ENCODE peak calls at places on chromosomes 3 and 15, in four cellular contexts. W, H, U and J are unnamed samples. For H3K4me1, the result is how much of the 10 kb centered on the place peaks cover.

GRCh38 chr3:8518138-8518537 is 16.5 kb downstream of the LMCD1 start:
- DNase-seq in W (no peak), H (no peak), U (peak), J (no peak)

GRCh38 chr3:49165771-49166751 is at the start of gene CCDC71:
- DNase-seq in W (peak), H (peak), U (peak), J (peak)

GRCh38 chr15:62809106-62809967 is 233.2 kb upstream of the TPM1 start:
- DNase-seq in W (no peak), H (peak), U (peak), J (no peak)

GRCh38 chr3:170566413-170566812 is 19.5 kb downstream of the SLC7A14 start:
- DNase-seq in W (no peak), H (no peak), U (no peak), J (no peak)

GRCh38 chr3:16523778-16524177 is 10.3 kb upstream of the RFTN1 start:
- DNase-seq in W (no peak), H (no peak), U (peak), J (no peak)

GRCh38 chr3:15726881-15727280 is 70.9 kb downstream of the ANKRD28 start:
- DNase-seq in W (no peak), H (no peak), U (no peak), J (no peak)

GRCh38 chr3:38307599-38307998 is 25.5 kb downstream of the SLC22A14 start:
- DNase-seq in W (no peak), H (no peak), U (no peak), J (no peak)

GRCh38 chr15:39409876-39410505 is 170.9 kb upstream of the THBS1 start:
- DNase-seq in W (no peak), H (no peak), U (no peak), J (no peak)

GRCh38 chr15:61036121-61036520 is 193.0 kb downstream of the RORA start:
- DNase-seq in W (no peak), H (no peak), U (no peak), J (no peak)

GRCh38 chr3:107846282-107846852 is 244.5 kb downstream of the CD47 start:
- DNase-seq in W (peak), H (peak), U (peak), J (peak)

GRCh38 chr3:49279376-49279775 is 2.3 kb upstream of the C3orf62 start:
- DNase-seq in W (no peak), H (no peak), U (peak), J (no peak)

GRCh38 chr3:164365242-164365641 is 713.1 kb downstream of the SI start:
- DNase-seq in W (no peak), H (no peak), U (no peak), J (no peak)

GRCh38 chr3:185200639-185201038 is 47.8 kb upstream of the C3orf70 start:
- DNase-seq in W (no peak), H (no peak), U (peak), J (no peak)

GRCh38 chr3:143118630-143119008 is 952 bp upstream of the CHST2 start:
- DNase-seq in W (no peak), H (no peak), U (no peak), J (no peak)

GRCh38 chr15:37995461-37996347 is 61.3 kb downstream of the TMCO5A start:
- DNase-seq in W (no peak), H (peak), U (peak), J (no peak)

GRCh38 chr3:116102037-116102436 is 343.2 kb downstream of the LSAMP start:
- DNase-seq in W (no peak), H (no peak), U (no peak), J (no peak)

GRCh38 chr3:139975592-139976360 is 40.8 kb downstream of the CLSTN2 start:
- DNase-seq in W (no peak), H (peak), U (no peak), J (no peak)

GRCh38 chr15:58746174-58746573 is 3.3 kb downstream of the ADAM10 start:
- DNase-seq in W (no peak), H (no peak), U (no peak), J (no peak)
- H4K5ac ChIP-seq in W (no peak), H (no peak), U (no peak), J (no peak)

DNA sequence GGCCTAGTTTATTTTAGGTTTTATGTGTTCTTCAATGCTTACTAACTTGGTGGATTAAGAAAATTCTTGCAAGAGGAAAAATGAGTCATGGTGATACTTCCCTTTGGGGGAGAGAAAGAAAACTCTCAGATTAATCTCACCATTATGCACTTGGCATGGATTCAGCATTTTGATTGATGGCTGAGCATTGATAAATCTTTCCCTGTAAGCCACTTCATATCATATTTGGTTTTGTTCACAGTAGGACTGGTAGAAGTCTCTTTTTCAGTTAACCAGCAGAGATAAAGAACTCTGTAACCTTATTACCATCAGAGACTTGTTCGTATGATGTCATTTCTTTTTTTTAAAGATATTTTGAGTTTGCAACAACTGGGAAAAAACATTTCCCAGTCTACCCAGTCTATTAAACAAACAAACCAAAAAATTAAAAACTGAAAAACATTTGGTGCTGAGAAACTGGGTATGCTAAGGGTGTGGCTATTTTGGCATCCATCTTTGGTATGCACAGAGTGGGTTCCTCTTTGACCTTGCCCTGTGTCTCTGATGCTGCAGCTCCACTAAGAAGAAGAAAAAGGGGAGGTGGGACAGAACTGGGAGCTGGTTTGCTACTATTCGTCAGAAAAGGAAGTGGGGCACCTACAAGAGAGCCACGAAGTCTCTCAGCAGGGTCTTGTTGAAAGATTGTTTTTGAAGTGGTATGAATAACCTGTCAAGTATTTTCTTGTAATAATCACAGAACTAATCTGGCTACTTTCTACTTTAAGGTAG is 17.2 kb downstream of the TMOD3 start:
- DNase-seq in W (no peak), H (no peak), U (peak), J (no peak)
- H3K4me1 ChIP-seq in W (under half), H (under half), U (under half), J (under half)

GRCh38 chr15:23022156-23022555 is 17.2 kb downstream of the TUBGCP5 start:
- DNase-seq in W (no peak), H (no peak), U (no peak), J (no peak)

DNA sequence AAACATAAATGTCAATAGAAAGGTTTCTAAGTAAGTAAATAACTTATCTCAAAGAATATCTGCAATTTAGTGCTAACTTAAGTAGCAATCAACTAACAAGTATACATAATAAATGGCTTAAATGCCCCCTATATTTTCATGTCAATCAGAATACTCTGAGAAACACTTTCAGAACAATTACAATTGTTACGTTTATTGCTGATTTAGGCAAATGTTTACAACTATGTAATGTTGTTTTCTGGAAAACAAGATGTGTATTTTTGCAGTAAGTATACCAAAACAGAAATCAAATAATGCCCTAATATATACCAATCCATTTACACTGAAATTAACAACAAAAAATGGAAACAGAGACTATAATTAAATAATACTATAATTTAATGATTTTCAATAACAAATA is 13.2 kb downstream of the TUBGCP5 start:
- DNase-seq in W (no peak), H (no peak), U (no peak), J (no peak)
- H4K8ac ChIP-seq in W (no peak), H (no peak), U (no peak), J (no peak)

DNA sequence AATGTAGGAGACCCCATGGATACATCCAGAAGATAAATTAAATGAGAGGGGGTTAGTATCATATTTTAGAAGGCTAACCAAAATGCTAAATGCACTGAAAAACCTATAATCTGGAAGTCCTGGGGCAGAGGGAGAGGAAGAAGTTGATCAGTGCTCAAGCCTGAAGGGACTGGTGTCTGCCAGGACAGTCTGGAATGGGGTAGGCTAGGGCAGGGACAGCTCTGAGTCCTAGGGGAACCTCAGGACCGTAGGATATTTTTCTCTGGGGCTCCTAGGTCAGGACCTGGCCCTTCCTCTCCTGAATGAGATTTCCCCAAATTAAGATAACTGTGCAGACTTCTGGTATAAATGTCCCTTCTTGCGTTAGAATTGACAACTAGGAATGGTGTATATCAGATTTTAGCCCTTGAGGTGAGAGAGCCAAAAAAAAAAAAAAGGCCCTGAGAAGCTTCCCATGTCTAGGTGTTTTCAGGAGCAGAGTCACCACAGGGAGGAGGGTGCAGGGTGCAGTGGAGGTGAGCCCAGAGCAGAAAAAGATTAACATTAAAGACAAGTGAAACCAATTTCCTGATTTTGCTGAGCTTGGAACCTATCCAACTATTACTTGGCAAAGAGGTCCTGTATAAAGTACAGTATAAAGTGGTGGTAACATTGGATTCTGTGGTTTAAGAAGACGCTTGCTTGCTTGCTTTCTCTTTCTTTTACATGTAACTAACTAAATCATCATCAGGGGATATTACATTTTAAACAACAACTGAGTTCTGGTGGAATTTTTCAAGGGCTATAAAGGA is 63.5 kb downstream of the HACD2 start:
- DNase-seq in W (no peak), H (no peak), U (peak), J (no peak)
- H4K5ac ChIP-seq in W (no peak), H (no peak), U (no peak), J (no peak)

GRCh38 chr15:68816158-68816557 is 4.5 kb downstream of the ANP32A start:
- DNase-seq in W (no peak), H (no peak), U (no peak), J (no peak)
- H3K4me1 ChIP-seq in W (under half), H (under half), U (under half), J (under half)